ENCODE peak calls at places on chromosomes 11 and 22, in seven cellular contexts. W is GM12878, G is HCT116, C is H1, Z is SK-N-SH, S is K562, M is HepG2. T is an unnamed sample.

GRCh38 chr22:50101870-50102565 is 12.2 kb downstream of the MOV10L1 start:
- DNase-seq in W (no peak), G (no peak), C (no peak), Z (no peak), S (no peak), M (no peak), T (no peak)

GRCh38 chr11:122778148-122778547 is 60.2 kb upstream of the CRTAM start:
- DNase-seq in W (no peak), G (no peak), C (no peak), Z (no peak), S (no peak), M (no peak), T (no peak)

GRCh38 chr11:64654439-64654838 is 63.4 kb downstream of the SLC22A12 start:
- DNase-seq in W (no peak), G (no peak), C (no peak), Z (no peak), S (no peak), M (no peak), T (no peak)

GRCh38 chr11:125426818-125427528 is 69.1 kb downstream of the FEZ1 start:
- DNase-seq in W (no peak), G (no peak), C (no peak), Z (no peak), S (no peak), M (no peak), T (no peak)

GRCh38 chr11:61966673-61967176 is 709 bp downstream of the FTH1 start:
- DNase-seq in W (no peak), G (no peak), C (no peak), Z (peak), S (peak), M (no peak), T (no peak)

GRCh38 chr11:91822805-91823204 is 401.8 kb upstream of the FAT3 start:
- DNase-seq in W (no peak), G (no peak), C (no peak), Z (no peak), S (peak), M (no peak), T (no peak)

GRCh38 chr22:50357756-50358155 is 14.6 kb downstream of the PPP6R2 start:
- DNase-seq in W (no peak), G (no peak), C (no peak), Z (no peak), S (no peak), M (no peak), T (no peak)

GRCh38 chr11:16958833-16959232 is 55.4 kb downstream of the PLEKHA7 start:
- DNase-seq in W (no peak), G (no peak), C (no peak), Z (no peak), S (no peak), M (no peak), T (no peak)

GRCh38 chr11:15969701-15970329 is 386.5 kb downstream of the SOX6 start:
- DNase-seq in W (peak), G (no peak), C (no peak), Z (no peak), S (no peak), M (no peak), T (no peak)

GRCh38 chr11:18844753-18845367 is 53.3 kb upstream of the PTPN5 start:
- DNase-seq in W (no peak), G (peak), C (no peak), Z (peak), S (peak), M (peak), T (peak)

GRCh38 chr11:47171856-47172255 is 4.8 kb downstream of the ARFGAP2 start:
- DNase-seq in W (no peak), G (no peak), C (no peak), Z (no peak), S (no peak), M (no peak), T (no peak)

GRCh38 chr11:35013514-35014191 is 97.2 kb downstream of the PDHX start:
- DNase-seq in W (no peak), G (no peak), C (no peak), Z (no peak), S (no peak), M (no peak), T (no peak)

GRCh38 chr11:126452718-126453117 is 97.2 kb downstream of the ST3GAL4 start:
- DNase-seq in W (no peak), G (no peak), C (no peak), Z (no peak), S (no peak), M (no peak), T (no peak)

GRCh38 chr11:123696183-123696582 is 41.8 kb upstream of the SCN3B start:
- DNase-seq in W (no peak), G (no peak), C (no peak), Z (no peak), S (no peak), M (no peak), T (no peak)

GRCh38 chr11:7577883-7578242 is 64.1 kb downstream of the PPFIBP2 start:
- DNase-seq in W (no peak), G (no peak), C (no peak), Z (peak), S (peak), M (no peak), T (no peak)

GRCh38 chr22:25396615-25397200 is 167.8 kb upstream of the GRK3 start:
- DNase-seq in W (no peak), G (no peak), C (no peak), Z (no peak), S (no peak), M (peak), T (no peak)

DNA sequence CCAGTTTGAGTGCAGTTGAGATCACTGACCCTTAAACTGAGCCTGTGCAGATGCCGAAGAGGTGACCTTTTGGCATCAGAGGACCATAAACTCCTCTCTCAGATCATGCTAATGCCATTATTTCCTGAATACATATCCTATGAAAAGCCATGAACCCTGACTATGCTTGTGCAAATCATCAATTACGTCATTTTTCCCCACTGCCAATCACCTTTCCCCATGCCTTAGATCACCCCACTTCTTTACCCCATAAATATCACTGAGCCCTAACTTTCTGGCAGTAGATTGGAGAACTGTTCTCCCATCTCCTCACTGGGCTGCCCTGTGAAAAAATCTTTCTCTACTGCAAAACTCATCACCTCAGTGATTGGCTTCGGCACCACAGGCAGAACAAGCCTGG is 32.9 kb downstream of the MTNR1B start:
- DNase-seq in W (no peak), G (no peak), C (no peak), Z (no peak), S (no peak), M (no peak), T (no peak)
- TF ChIP-seq SIN3A in W (no peak), G (no peak), C (no peak), Z (no peak), S (no peak), M (no peak), T (no peak)

GRCh38 chr11:111923951-111924350 is 5.2 kb downstream of the C11orf52 start:
- DNase-seq in W (no peak), G (no peak), C (no peak), Z (no peak), S (no peak), M (no peak), T (no peak)
- TF ChIP-seq SIN3A in W (no peak), G (no peak), C (no peak), Z (no peak), S (no peak), M (no peak), T (no peak)

GRCh38 chr22:27213766-27214581 is 556.6 kb downstream of the MIAT start:
- DNase-seq in W (no peak), G (no peak), C (no peak), Z (no peak), S (no peak), M (no peak), T (no peak)
- TF ChIP-seq SIN3A in W (no peak), G (no peak), C (no peak), Z (no peak), S (no peak), M (no peak), T (no peak)

GRCh38 chr11:128057786-128058395 is 529.5 kb downstream of the ETS1 start:
- DNase-seq in W (no peak), G (no peak), C (no peak), Z (no peak), S (no peak), M (no peak), T (no peak)
- TF ChIP-seq SIN3A in W (no peak), G (no peak), C (no peak), Z (no peak), S (no peak), M (no peak), T (no peak)

GRCh38 chr22:39314251-39314971 is 5.0 kb downstream of the RPL3 start:
- DNase-seq in W (no peak), G (no peak), C (no peak), Z (no peak), S (no peak), M (no peak), T (no peak)
- TF ChIP-seq SIN3A in W (no peak), G (no peak), C (no peak), Z (no peak), S (no peak), M (no peak), T (no peak)

GRCh38 chr11:1756024-1756561 is 5.7 kb upstream of the IFITM10 start:
- DNase-seq in W (no peak), G (no peak), C (no peak), Z (no peak), S (no peak), M (no peak), T (no peak)

GRCh38 chr11:1755344-1756023 is 5.1 kb upstream of the IFITM10 start:
- DNase-seq in W (no peak), G (no peak), C (no peak), Z (no peak), S (no peak), M (no peak), T (no peak)

GRCh38 chr11:1758611-1759150 is 5.0 kb downstream of the CTSD start:
- DNase-seq in W (no peak), G (no peak), C (no peak), Z (no peak), S (no peak), M (no peak), T (no peak)

GRCh38 chr11:1757861-1758610 is 5.7 kb downstream of the CTSD start:
- DNase-seq in W (no peak), G (no peak), C (no peak), Z (no peak), S (no peak), M (no peak), T (no peak)

DNA sequence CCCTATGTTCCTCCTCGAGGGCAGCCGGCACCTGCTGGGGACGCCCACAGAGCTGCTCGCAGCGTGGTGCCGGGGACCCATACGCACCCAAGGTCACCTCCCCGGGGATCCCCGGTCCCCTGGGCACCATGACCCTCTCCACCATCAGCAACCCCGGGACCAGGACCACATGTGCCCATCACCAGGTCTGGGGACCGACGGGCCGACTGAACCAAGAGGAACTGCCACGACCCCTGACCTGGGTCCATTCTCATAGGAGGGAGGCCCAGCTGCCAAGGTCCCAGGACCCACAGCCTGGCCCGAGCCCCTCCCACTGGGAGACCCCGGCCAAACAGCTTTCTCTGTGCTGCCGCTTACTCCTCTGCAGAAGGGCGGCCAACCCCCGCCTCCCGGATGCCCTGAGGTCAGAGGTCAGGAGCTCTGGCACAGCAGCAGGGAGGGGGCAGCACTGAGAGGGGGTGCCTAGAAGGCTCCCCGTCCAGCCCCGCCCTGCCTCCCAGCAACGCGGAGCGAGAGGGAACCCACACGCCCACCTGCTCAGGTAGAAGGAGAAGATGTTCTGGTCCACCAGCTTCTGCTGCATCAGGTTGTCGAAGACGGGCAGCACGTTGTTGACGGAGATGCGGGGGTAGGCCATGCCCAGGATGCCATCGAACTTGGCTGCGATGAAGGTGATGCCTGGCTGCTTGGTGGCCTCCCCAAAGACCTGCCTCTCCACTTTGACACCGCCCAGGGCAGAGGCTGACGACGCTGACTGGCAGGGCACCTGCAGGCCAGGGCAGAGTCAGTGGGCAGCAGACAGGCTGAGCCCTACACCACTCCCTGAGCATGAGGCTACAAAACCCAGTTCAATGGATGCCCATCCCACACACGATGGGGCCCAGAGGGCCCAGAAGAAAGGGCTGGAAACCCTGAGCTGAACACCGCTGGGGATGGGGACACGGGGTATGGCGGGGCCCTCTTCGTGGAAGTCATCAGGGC is 6.6 kb downstream of the CTSD start:
- DNase-seq in W (no peak), G (no peak), C (no peak), Z (no peak), S (no peak), M (no peak), T (no peak)
- TF ChIP-seq SIN3A in W (no peak), G (no peak), C (no peak), Z (no peak), S (no peak), M (no peak), T (no peak)

GRCh38 chr11:2304156-2305139 is 2.6 kb downstream of the TSPAN32 start:
- DNase-seq in W (no peak), G (no peak), C (peak), Z (peak), S (no peak), M (no peak), T (no peak)

GRCh38 chr11:2302844-2303626 is 1.2 kb downstream of the TSPAN32 start:
- DNase-seq in W (no peak), G (no peak), C (no peak), Z (peak), S (no peak), M (no peak), T (no peak)

GRCh38 chr11:2302280-2302843 is 549 bp downstream of the TSPAN32 start:
- DNase-seq in W (no peak), G (no peak), C (no peak), Z (peak), S (peak), M (no peak), T (no peak)

GRCh38 chr11:2305140-2305861 is 3.5 kb downstream of the TSPAN32 start:
- DNase-seq in W (peak), G (no peak), C (peak), Z (peak), S (peak), M (peak), T (peak)

GRCh38 chr11:2303627-2304155 is 1.9 kb downstream of the TSPAN32 start:
- DNase-seq in W (no peak), G (no peak), C (no peak), Z (peak), S (peak), M (no peak), T (no peak)
- TF ChIP-seq SIN3A in W (no peak), G (no peak), C (no peak), Z (no peak), S (no peak), M (no peak), T (no peak)

DNA sequence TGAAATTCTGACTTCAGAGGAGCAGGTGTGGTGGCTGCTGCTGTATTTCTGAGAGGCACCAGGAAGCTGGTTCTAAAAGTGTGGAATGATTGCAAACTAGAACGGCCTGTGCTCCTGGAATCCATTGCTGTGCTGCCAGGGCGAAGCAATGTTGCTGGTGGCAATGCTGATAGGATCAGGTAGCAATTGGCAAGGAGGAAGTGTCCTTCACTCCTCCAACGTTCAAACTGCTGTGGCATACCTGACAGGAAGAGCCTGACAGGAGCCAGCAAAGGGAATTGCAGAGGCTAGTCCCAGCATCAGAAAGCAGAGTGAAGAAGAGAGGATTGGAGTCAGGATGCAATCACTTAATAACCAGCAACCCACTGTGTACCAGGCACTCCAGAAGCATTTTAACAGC is 118.2 kb downstream of the FAR1 start:
- DNase-seq in W (no peak), G (no peak), C (no peak), Z (no peak), S (no peak), M (no peak), T (no peak)
- TF ChIP-seq SIN3A in W (no peak), G (no peak), C (no peak), Z (no peak), S (no peak), M (no peak), T (no peak)

T was measured in Panc1.